ENCODE peak calls at places on chromosomes 13 and 19, in eight cellular contexts. M is GM23338, K is H1, A is endothelial cell of umbilical vein, N is K562, X is HCT116, Y is GM12878, Q is HepG2. E is an unnamed sample.

GRCh38 chr13:34657716-34658115 is 284.4 kb upstream of the NBEA start:
- DNase-seq in M (no peak), K (no peak), A (no peak), N (no peak), X (no peak), Y (no peak), Q (no peak), E (no peak)

GRCh38 chr13:110875243-110875642 is 39.6 kb downstream of the ANKRD10 start:
- DNase-seq in M (no peak), K (no peak), A (peak), N (peak), X (no peak), Y (no peak), Q (no peak), E (no peak)

GRCh38 chr13:61084983-61085382 is 330.7 kb downstream of the PCDH20 start:
- DNase-seq in M (no peak), K (no peak), A (no peak), N (no peak), X (no peak), Y (no peak), Q (no peak), E (no peak)

GRCh38 chr13:50989476-50989875 is 79.9 kb downstream of the RNASEH2B start:
- DNase-seq in M (peak), K (no peak), A (peak), N (peak), X (no peak), Y (no peak), Q (peak), E (peak)

GRCh38 chr19:12628040-12629022 is 17.6 kb downstream of the ZNF791 start:
- DNase-seq in M (peak), K (no peak), A (no peak), N (no peak), X (no peak), Y (no peak), Q (no peak), E (no peak)

GRCh38 chr13:79482271-79482970 is 1.5 kb downstream of the NDFIP2 start:
- DNase-seq in M (no peak), K (no peak), A (no peak), N (no peak), X (no peak), Y (no peak), Q (no peak), E (no peak)

GRCh38 chr19:51203941-51204720 is 20.7 kb upstream of the CD33 start:
- DNase-seq in M (no peak), K (no peak), A (peak), N (no peak), X (no peak), Y (no peak), Q (no peak), E (no peak)

GRCh38 chr19:50496189-50497029 is 14.6 kb downstream of the JOSD2 start:
- DNase-seq in M (peak), K (no peak), A (no peak), N (no peak), X (no peak), Y (no peak), Q (peak), E (peak)

GRCh38 chr13:79463604-79464003 is 17.4 kb upstream of the NDFIP2 start:
- DNase-seq in M (no peak), K (no peak), A (no peak), N (no peak), X (no peak), Y (no peak), Q (no peak), E (no peak)

GRCh38 chr19:44576843-44577565 is 36.4 kb upstream of the IGSF23 start:
- DNase-seq in M (peak), K (no peak), A (peak), N (peak), X (peak), Y (no peak), Q (peak), E (peak)

GRCh38 chr13:62432295-62432694 is 1016.6 kb upstream of the PCDH20 start:
- DNase-seq in M (no peak), K (no peak), A (no peak), N (no peak), X (no peak), Y (no peak), Q (no peak), E (no peak)

GRCh38 chr19:5789886-5790572 is 934 bp downstream of the DUS3L start:
- DNase-seq in M (no peak), K (no peak), A (no peak), N (no peak), X (no peak), Y (no peak), Q (no peak), E (no peak)

DNA sequence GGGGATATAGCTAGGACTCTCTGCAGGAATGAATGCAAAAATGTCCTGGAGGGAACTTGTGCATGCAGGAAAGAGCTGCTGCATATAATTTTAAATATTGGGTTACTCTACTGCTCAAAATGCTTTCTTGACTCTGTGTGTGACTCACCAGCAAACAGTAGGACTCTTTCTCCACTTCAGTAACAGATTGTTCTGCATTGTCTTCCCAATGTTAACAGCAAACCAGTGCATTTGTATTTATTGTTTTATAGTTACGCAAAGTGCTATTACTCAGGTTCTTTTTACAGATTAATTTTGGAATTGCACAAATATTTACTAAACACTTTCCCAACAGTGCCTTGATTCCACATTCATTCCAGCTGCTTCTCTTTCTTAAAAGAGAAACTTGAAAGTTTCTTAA is 163.7 kb upstream of the KL start:
- DNase-seq in M (no peak), K (no peak), A (no peak), N (no peak), X (no peak), Y (no peak), Q (no peak), E (no peak)
- TF ChIP-seq POLR2AphosphoS5 in M (no peak), K (no peak), A (no peak), N (no peak), X (no peak), Y (no peak), Q (no peak), E (no peak)

GRCh38 chr19:46787040-46787330 is 1.4 kb downstream of the SLC1A5 start:
- DNase-seq in M (no peak), K (no peak), A (no peak), N (no peak), X (no peak), Y (no peak), Q (no peak), E (no peak)
- H2AFZ ChIP-seq in M (no peak), K (no peak), A (peak), N (no peak), X (no peak), Y (peak), Q (no peak), E (no peak)

DNA sequence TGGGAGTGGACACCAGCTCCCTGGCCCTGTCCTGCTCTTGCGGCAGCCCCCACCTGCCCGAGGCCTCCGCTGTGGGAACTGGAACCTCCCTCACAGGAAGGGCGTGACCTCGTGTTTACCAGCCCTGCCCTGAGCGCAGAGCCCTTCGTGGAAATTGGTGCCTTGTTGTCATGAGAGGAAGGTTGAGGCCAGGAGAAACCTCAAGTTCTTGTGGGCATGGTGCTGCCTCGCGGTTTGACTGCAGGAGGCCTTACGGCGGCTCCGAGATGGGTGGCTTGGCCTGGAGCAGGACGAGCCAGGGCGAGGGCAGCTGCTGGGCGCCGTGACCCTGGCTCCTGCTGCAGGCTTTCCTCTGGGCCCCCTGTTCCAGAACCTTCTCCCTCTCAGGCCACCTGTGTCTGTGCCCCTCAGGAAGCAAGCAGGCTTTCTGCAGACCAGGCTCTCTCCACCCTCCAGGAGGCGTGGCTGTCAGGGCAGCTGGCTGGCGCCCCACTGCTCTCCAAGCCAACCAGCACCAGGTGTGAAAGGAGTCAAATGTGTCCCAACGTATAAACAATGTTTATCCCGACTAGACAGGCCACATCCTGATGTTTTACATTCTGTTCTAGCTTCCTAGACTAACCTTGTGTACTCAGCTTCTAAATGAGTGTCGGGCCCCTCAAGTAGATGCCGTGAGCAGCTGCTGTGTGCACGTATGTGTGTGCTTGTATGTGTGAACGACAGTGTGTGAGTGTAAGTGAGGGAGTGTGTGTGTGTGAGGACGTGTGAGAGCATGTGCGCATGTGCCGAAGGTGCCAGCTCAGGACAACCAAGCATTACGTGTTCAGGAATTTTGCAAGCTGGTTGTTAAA is 10.4 kb upstream of the RASA3 start:
- DNase-seq in M (no peak), K (peak), A (no peak), N (no peak), X (no peak), Y (no peak), Q (no peak), E (peak)
- TF ChIP-seq POLR2AphosphoS5 in M (no peak), K (no peak), A (no peak), N (no peak), X (no peak), Y (no peak), Q (no peak), E (no peak)

GRCh38 chr13:37597477-37597876 is 1.1 kb downstream of the POSTN start:
- DNase-seq in M (no peak), K (no peak), A (peak), N (no peak), X (no peak), Y (no peak), Q (no peak), E (no peak)
- H2AFZ ChIP-seq in M (no peak), K (no peak), A (no peak), N (no peak), X (no peak), Y (no peak), Q (no peak), E (no peak)

GRCh38 chr19:1109697-1110671 is 6.2 kb downstream of the GPX4 start:
- DNase-seq in M (no peak), K (no peak), A (no peak), N (no peak), X (no peak), Y (no peak), Q (no peak), E (no peak)
- TF ChIP-seq POLR2AphosphoS5 in M (no peak), K (no peak), A (no peak), N (no peak), X (peak), Y (no peak), Q (peak), E (no peak)